ENCODE peak calls at places on chromosomes 11 and 22, in eight cellular contexts. P is HL-60; S is sciatic nerve; F is HT-29; W is effector CD4-positive, alpha-beta T cell; Q is activated CD4-positive, alpha-beta T cell treated with anti-CD3 and anti-CD28 coated beads for 36 hours; G is M059J; K is tibial nerve. Y is an unnamed sample.

GRCh38 chr22:36398602-36399472 is 11.1 kb upstream of the MYH9 start:
- DNase-seq in P (no peak), S (no peak), F (peak; percentile 45), W (no peak), Q (no peak), G (peak; percentile 81), K (no peak), Y (no peak)

GRCh38 chr22:33038131-33038772 is 19.9 kb downstream of the SYN3 start:
- DNase-seq in P (no peak), S (no peak), F (no peak), W (no peak), Q (no peak), G (peak; percentile 48), K (no peak), Y (peak; percentile 67)

GRCh38 chr11:60899021-60899936 is 7.1 kb downstream of the PRPF19 start:
- DNase-seq in P (no peak), S (no peak), F (peak; percentile 86), W (no peak), Q (peak; percentile 32), G (peak; percentile 62), K (no peak), Y (no peak)

GRCh38 chr11:78838417-78838816 is 263.8 kb upstream of the NARS2 start:
- DNase-seq in P (no peak), S (no peak), F (peak; percentile 46), W (no peak), Q (no peak), G (no peak), K (no peak), Y (no peak)

GRCh38 chr11:126917531-126918204 is 82.9 kb downstream of the KIRREL3 start:
- DNase-seq in P (no peak), S (no peak), F (peak; percentile 73), W (no peak), Q (peak; percentile 51), G (peak; percentile 99), K (no peak), Y (no peak)

GRCh38 chr11:90908074-90908473 is 685.2 kb upstream of the CHORDC1 start:
- DNase-seq in P (no peak), S (no peak), F (peak; percentile 29), W (no peak), Q (no peak), G (no peak), K (no peak), Y (no peak)

GRCh38 chr11:120964857-120965256 is 59.0 kb upstream of the TBCEL start:
- DNase-seq in P (no peak), S (no peak), F (no peak), W (no peak), Q (no peak), G (no peak), K (no peak), Y (no peak)

GRCh38 chr22:17091851-17092250 is 7.1 kb downstream of the IL17RA start:
- DNase-seq in P (no peak), S (peak; percentile 19), F (no peak), W (no peak), Q (no peak), G (no peak), K (no peak), Y (no peak)

GRCh38 chr11:100930185-100930778 is 199.3 kb downstream of the PGR start:
- DNase-seq in P (no peak), S (no peak), F (peak; percentile 72), W (no peak), Q (no peak), G (peak; percentile 76), K (no peak), Y (no peak)

GRCh38 chr22:34812631-34813030 is 253.3 kb upstream of the ISX start:
- DNase-seq in P (no peak), S (no peak), F (no peak), W (no peak), Q (no peak), G (peak; percentile 91), K (no peak), Y (no peak)

Y was measured in ecto neural progenitor cell.